ENCODE peak calls at places on chromosomes 11 and 22, in eight cellular contexts. N is cardiac muscle cell, A is psoas muscle, F is endothelial cell of umbilical vein, B is kidney epithelial cell, P is brain microvascular endothelial cell, J is uterus, I is left ventricle myocardium inferior. T is an unnamed sample. For H3K27me3, the result is how much of the 10 kb centered on the place peaks cover.

GRCh38 chr11:71580057-71581003 is 2.3 kb downstream of the KRTAP5-11 start:
- DNase-seq in I (peak), N (peak), J (peak), F (peak), P (peak), B (no peak), A (no peak), T (peak)

GRCh38 chr11:57460017-57460755 is at the start of gene RTN4RL2:
- DNase-seq in B (no peak), J (no peak), P (peak), A (peak), I (peak), N (peak), F (peak), T (no peak)

GRCh38 chr11:65574963-65575567 is 788 bp upstream of the EHBP1L1 start:
- DNase-seq in N (no peak), J (no peak), F (peak), P (no peak), B (no peak), I (no peak), A (no peak), T (no peak)

GRCh38 chr11:114180301-114181055 is 115.7 kb upstream of the NNMT start:
- DNase-seq in F (peak), N (peak), A (peak), I (no peak), B (no peak), J (peak), P (no peak), T (peak)

GRCh38 chr11:86668929-86669328 is 3.5 kb downstream of the ME3 start:
- DNase-seq in I (no peak), N (no peak), J (no peak), B (no peak), A (no peak), F (no peak), P (no peak), T (no peak)

GRCh38 chr11:11985016-11985715 is 23.3 kb downstream of the DKK3 start:
- DNase-seq in B (no peak), P (peak), I (no peak), A (peak), J (no peak), N (no peak), F (no peak), T (peak)

GRCh38 chr11:77046060-77046501 is 11.9 kb downstream of the B3GNT6 start:
- DNase-seq in F (peak), J (no peak), P (no peak), A (no peak), B (no peak), I (no peak), N (peak), T (peak)

GRCh38 chr11:122741613-122742012 is 86.1 kb downstream of the UBASH3B start:
- DNase-seq in I (peak), B (no peak), J (peak), P (peak), A (peak), F (no peak), N (no peak), T (no peak)

GRCh38 chr11:14454861-14455632 is 44.6 kb downstream of the COPB1 start:
- DNase-seq in I (no peak), P (no peak), N (peak), A (no peak), J (no peak), F (peak), B (no peak), T (peak)

GRCh38 chr11:77159219-77159936 is 31.3 kb downstream of the MYO7A start:
- DNase-seq in J (no peak), F (no peak), N (no peak), P (no peak), A (peak), I (no peak), B (no peak), T (no peak)

GRCh38 chr11:118917488-118918127 is 8.1 kb downstream of the BCL9L start:
- DNase-seq in A (peak), B (no peak), I (peak), J (peak), F (no peak), P (peak), N (no peak), T (peak)

GRCh38 chr22:44261861-44262595 is 50.7 kb downstream of the SHISAL1 start:
- DNase-seq in N (no peak), I (peak), P (no peak), F (no peak), B (no peak), J (peak), A (peak), T (no peak)

GRCh38 chr22:37893583-37893983 is 12.5 kb upstream of the MICALL1 start:
- DNase-seq in F (no peak), B (no peak), J (no peak), A (no peak), I (no peak), N (no peak), P (no peak), T (no peak)

GRCh38 chr11:118265954-118266353 is 1.9 kb upstream of the MPZL2 start:
- DNase-seq in P (no peak), A (no peak), J (peak), N (no peak), I (peak), F (peak), B (no peak), T (peak)

GRCh38 chr22:26570126-26570525 is 19.8 kb downstream of the TPST2 start:
- DNase-seq in I (no peak), P (no peak), J (peak), F (no peak), N (no peak), B (no peak), A (no peak), T (no peak)

GRCh38 chr22:48490513-48491411 is 1336.9 kb downstream of the BRD1 start:
- DNase-seq in B (no peak), N (no peak), I (no peak), A (no peak), J (peak), P (no peak), F (no peak), T (no peak)

GRCh38 chr11:126146454-126147192 is 64.8 kb downstream of the RPUSD4 start:
- DNase-seq in J (no peak), P (no peak), I (no peak), F (no peak), A (no peak), B (no peak), N (no peak), T (no peak)

GRCh38 chr22:43862074-43862881 is at the start of gene SULT4A1:
- DNase-seq in B (no peak), I (no peak), P (no peak), A (peak), F (no peak), J (no peak), N (peak), T (no peak)

GRCh38 chr11:45666648-45667642 is 1.5 kb upstream of the CHST1 start:
- DNase-seq in N (no peak), I (no peak), A (no peak), J (no peak), F (no peak), P (no peak), B (no peak), T (no peak)

GRCh38 chr11:45665206-45665932 is at the start of gene CHST1:
- DNase-seq in P (no peak), F (peak), I (peak), J (peak), B (no peak), N (peak), A (peak), T (no peak)

GRCh38 chr11:45664376-45665205 is 831 bp downstream of the CHST1 start:
- DNase-seq in N (peak), B (no peak), A (no peak), I (no peak), P (no peak), J (no peak), F (no peak), T (no peak)

GRCh38 chr11:45667929-45668680 is 2.7 kb upstream of the CHST1 start:
- DNase-seq in N (no peak), I (no peak), A (no peak), P (no peak), J (no peak), B (no peak), F (no peak), T (no peak)

DNA sequence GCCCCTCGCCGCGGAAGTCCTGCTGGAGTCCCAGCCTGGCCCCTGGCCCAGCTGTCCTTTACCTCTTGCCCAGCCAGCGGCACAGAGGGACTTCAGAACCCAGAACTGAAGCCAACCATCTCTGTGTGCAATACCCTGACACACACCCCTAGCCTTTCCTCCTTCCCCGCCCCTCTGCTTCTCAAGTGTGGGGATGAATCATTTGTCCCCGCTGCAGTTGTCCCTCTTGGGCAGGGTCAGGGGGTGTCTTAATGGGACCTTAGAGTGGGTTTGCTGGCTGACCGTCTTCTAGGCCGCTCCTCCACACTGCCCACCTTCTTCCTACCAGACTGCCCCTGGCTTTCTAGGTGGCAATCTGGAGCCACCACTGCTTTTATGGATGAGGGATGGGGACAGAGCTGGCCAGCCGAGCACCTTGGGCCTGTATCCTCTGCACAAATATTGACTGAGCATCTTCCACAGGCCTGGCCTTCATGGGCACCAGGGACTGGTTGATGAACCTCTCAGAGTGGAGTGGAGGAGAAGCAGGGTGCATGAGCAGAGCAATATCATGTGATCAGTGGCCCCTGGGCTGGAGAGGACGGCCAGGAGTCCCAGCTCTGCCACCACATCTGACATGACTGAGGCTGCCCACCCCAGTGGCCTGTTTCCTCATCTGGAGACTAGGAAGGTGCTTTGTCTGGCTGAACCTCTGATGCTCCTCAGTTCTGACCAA is 668 bp upstream of the CHST1 start:
- DNase-seq in A (peak), I (no peak), N (no peak), F (peak), J (no peak), P (no peak), B (no peak), T (peak)
- H3K4me3 ChIP-seq in A (peak), I (peak), N (peak), F (peak), J (no peak), P (no peak), B (no peak), T (no peak)

GRCh38 chr11:59614277-59615131 is 1.1 kb downstream of the OSBP start:
- DNase-seq in A (no peak), N (no peak), F (peak), I (no peak), P (peak), B (no peak), J (no peak), T (peak)
- H3K27me3 ChIP-seq in A (under half), N (under half), F (under half), I (under half), P (under half), B (under half), J (under half), T (under half)

DNA sequence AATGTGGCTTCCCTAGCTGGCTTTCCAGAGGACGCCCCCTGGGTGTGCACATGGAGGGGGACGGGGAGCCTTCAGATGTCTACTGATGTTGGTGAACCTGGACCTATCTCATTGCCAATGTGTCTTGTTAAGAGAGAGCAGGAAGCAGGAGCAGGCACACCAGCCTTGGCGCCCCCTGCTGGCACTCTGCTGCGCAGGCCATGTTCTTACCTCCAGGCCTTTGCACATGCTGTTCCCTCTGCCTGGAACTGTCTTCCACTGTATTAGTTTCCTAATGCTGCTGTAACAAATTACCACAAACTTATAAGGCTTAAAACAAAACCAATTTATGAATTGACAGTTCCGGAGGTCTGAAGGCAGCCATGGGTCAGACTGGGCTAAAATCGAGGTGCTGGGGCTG is 23.6 kb upstream of the MN1 start:
- DNase-seq in J (no peak), I (no peak), B (no peak), P (no peak), F (no peak), N (no peak), A (no peak), T (no peak)
- TF ChIP-seq CTCF in J (no peak), I (peak), B (peak), P (peak), F (peak), N (peak), A (peak), T (peak)

GRCh38 chr11:61828629-61829407 is 718 bp downstream of the FADS2 start:
- DNase-seq in I (peak), P (no peak), B (no peak), N (peak), A (peak), J (peak), F (peak), T (peak)
- H3K4me3 ChIP-seq in I (peak), P (peak), B (peak), N (peak), A (peak), J (peak), F (peak), T (peak)